ENCODE peak calls at places on chromosome 13, in ten cellular contexts. W, D, L, O, I, M, Z, B, U and H are unnamed samples.

GRCh38 chr13:39600766-39601165 is 2.2 kb downstream of the LHFPL6 start:
- DNase-seq in W (no peak), D (no peak), L (no peak), O (peak), I (no peak), M (no peak), Z (no peak), B (no peak), U (no peak), H (no peak)

GRCh38 chr13:40668335-40668734 is 1.9 kb upstream of the FOXO1 start:
- DNase-seq in W (peak), D (no peak), L (no peak), O (no peak), I (no peak), M (no peak), Z (no peak), B (peak), U (peak), H (no peak)

GRCh38 chr13:112931028-112931934 is 37.7 kb upstream of the MCF2L start:
- DNase-seq in W (no peak), D (peak), L (peak), O (peak), I (no peak), M (peak), Z (peak), B (no peak), U (no peak), H (no peak)

GRCh38 chr13:51802601-51803000 is 1.4 kb downstream of the DHRS12 start:
- DNase-seq in W (no peak), D (no peak), L (no peak), O (no peak), I (no peak), M (no peak), Z (no peak), B (no peak), U (no peak), H (no peak)

GRCh38 chr13:31614073-31614472 is 125.3 kb upstream of the RXFP2 start:
- DNase-seq in W (no peak), D (no peak), L (no peak), O (no peak), I (no peak), M (no peak), Z (no peak), B (no peak), U (no peak), H (no peak)

GRCh38 chr13:49610176-49610575 is 18.1 kb upstream of the ARL11 start:
- DNase-seq in W (no peak), D (no peak), L (no peak), O (no peak), I (no peak), M (no peak), Z (peak), B (no peak), U (no peak), H (no peak)

GRCh38 chr13:98206946-98207345 is 29.9 kb upstream of the RNF113B start:
- DNase-seq in W (no peak), D (no peak), L (no peak), O (no peak), I (no peak), M (no peak), Z (no peak), B (no peak), U (no peak), H (no peak)

GRCh38 chr13:35549481-35549880 is 73.0 kb upstream of the MAB21L1 start:
- DNase-seq in W (no peak), D (peak), L (peak), O (no peak), I (peak), M (peak), Z (no peak), B (no peak), U (no peak), H (no peak)

GRCh38 chr13:58018020-58018419 is 386.5 kb downstream of the PCDH17 start:
- DNase-seq in W (no peak), D (no peak), L (no peak), O (no peak), I (no peak), M (no peak), Z (no peak), B (no peak), U (peak), H (no peak)

GRCh38 chr13:86445584-86446140 is 646.4 kb upstream of the SLITRK6 start:
- DNase-seq in W (no peak), D (no peak), L (no peak), O (no peak), I (no peak), M (no peak), Z (no peak), B (no peak), U (no peak), H (no peak)

GRCh38 chr13:98202026-98202425 is 25.0 kb upstream of the RNF113B start:
- DNase-seq in W (no peak), D (no peak), L (no peak), O (no peak), I (no peak), M (no peak), Z (no peak), B (no peak), U (no peak), H (no peak)

GRCh38 chr13:97385854-97386253 is 48.1 kb upstream of the RAP2A start:
- DNase-seq in W (no peak), D (no peak), L (no peak), O (no peak), I (no peak), M (no peak), Z (no peak), B (no peak), U (no peak), H (no peak)